ENCODE peak calls at places on chromosomes 3 and 15, in four cellular contexts. S, E, M and B are unnamed samples.

GRCh38 chr15:62783303-62783957 is 259.1 kb upstream of the TPM1 start:
- DNase-seq in S (no peak), E (no peak), M (no peak), B (no peak)

GRCh38 chr3:119950666-119951325 is 143.5 kb downstream of the GSK3B start:
- DNase-seq in E (no peak), M (no peak), S (no peak), B (no peak)

GRCh38 chr3:191254098-191254873 is 55.2 kb downstream of the OSTN start:
- DNase-seq in E (no peak), M (no peak), S (no peak), B (no peak)

GRCh38 chr15:67607959-67608605 is 65.6 kb downstream of the MAP2K5 start:
- DNase-seq in S (no peak), E (peak; percentile 71), M (no peak), B (no peak)

GRCh38 chr15:63487076-63487757 is 17.2 kb upstream of the USP3 start:
- DNase-seq in E (peak; percentile 98), M (peak; percentile 92), S (peak; percentile 95), B (peak; percentile 71)

GRCh38 chr3:55296781-55297180 is 190.3 kb downstream of the WNT5A start:
- DNase-seq in S (no peak), M (no peak), E (no peak), B (no peak)

GRCh38 chr3:150599611-150600297 is 3.4 kb upstream of the SELENOT start:
- DNase-seq in S (no peak), E (no peak), M (no peak), B (no peak)

GRCh38 chr3:154290187-154290586 is 34.1 kb downstream of the DHX36 start:
- DNase-seq in S (no peak), E (no peak), M (no peak), B (no peak)

GRCh38 chr3:42705962-42706585 is 3.5 kb upstream of the HHATL start:
- DNase-seq in S (no peak), E (no peak), M (no peak), B (no peak)

GRCh38 chr3:127805026-127805753 is 17.1 kb downstream of the MGLL start:
- DNase-seq in S (no peak), M (no peak), E (no peak), B (no peak)

GRCh38 chr3:160860346-160860745 is 104.3 kb downstream of the PPM1L start:
- DNase-seq in E (no peak), S (no peak), M (no peak), B (no peak)

GRCh38 chr3:40800343-40800742 is 275.6 kb downstream of the ZNF621 start:
- DNase-seq in M (no peak), S (no peak), E (no peak), B (no peak)

GRCh38 chr15:68469162-68470048 is 37.4 kb upstream of the ITGA11 start:
- DNase-seq in M (no peak), S (no peak), E (no peak), B (no peak)

GRCh38 chr15:82533801-82534200 is 6.5 kb downstream of the RPS17 start:
- DNase-seq in E (no peak), S (no peak), M (no peak), B (no peak)

GRCh38 chr3:148101061-148101460 is 596.6 kb upstream of the AGTR1 start:
- DNase-seq in M (no peak), S (no peak), E (no peak), B (no peak)

GRCh38 chr3:75985432-75985831 is 200.1 kb upstream of the ZNF717 start:
- DNase-seq in E (no peak), M (no peak), S (no peak), B (no peak)

GRCh38 chr15:68797589-68798377 is 22.9 kb downstream of the ANP32A start:
- DNase-seq in M (no peak), E (no peak), S (no peak), B (no peak)

GRCh38 chr3:101179637-101180036 is 140.7 kb downstream of the IMPG2 start:
- DNase-seq in M (no peak), E (no peak), S (no peak), B (no peak)

GRCh38 chr15:69045810-69046209 is 31.3 kb downstream of the NOX5 start:
- DNase-seq in M (no peak), E (no peak), S (no peak), B (no peak)

GRCh38 chr3:64983583-64984359 is 296.0 kb upstream of the ADAMTS9 start:
- DNase-seq in E (no peak), S (no peak), M (no peak), B (no peak)

GRCh38 chr15:90681480-90681879 is 35.7 kb upstream of the BLM start:
- DNase-seq in M (no peak), S (no peak), E (no peak), B (no peak)

GRCh38 chr15:77608774-77609173 is 23.9 kb downstream of the LINGO1 start:
- DNase-seq in S (no peak), M (no peak), E (no peak), B (no peak)

GRCh38 chr15:94607176-94607654 is 375.9 kb downstream of the MCTP2 start:
- DNase-seq in E (no peak), S (no peak), M (no peak), B (no peak)

GRCh38 chr3:188184649-188185048 is 30.7 kb downstream of the LPP start:
- DNase-seq in S (no peak), M (no peak), E (no peak), B (no peak)

GRCh38 chr3:150469931-150470740 is 62.0 kb downstream of the TSC22D2 start:
- DNase-seq in S (no peak), M (no peak), E (peak; percentile 51), B (no peak)

GRCh38 chr3:155230382-155230781 is 63.1 kb downstream of the STRIT1 start:
- DNase-seq in M (no peak), S (no peak), E (no peak), B (no peak)

GRCh38 chr3:46669191-46669999 is 24.1 kb downstream of the ALS2CL start:
- DNase-seq in E (no peak), M (no peak), S (peak; percentile 10), B (no peak)

GRCh38 chr3:89572261-89572660 is 464.8 kb downstream of the EPHA3 start:
- DNase-seq in S (no peak), M (no peak), E (no peak), B (no peak)

GRCh38 chr15:50077655-50078054 is 41.4 kb downstream of the ATP8B4 start:
- DNase-seq in M (no peak), E (no peak), S (no peak), B (no peak)

GRCh38 chr3:116517308-116517707 is 72.0 kb upstream of the LSAMP start:
- DNase-seq in E (no peak), S (no peak), M (no peak), B (no peak)

GRCh38 chr3:172766241-172766640 is 15.7 kb downstream of the ECT2 start:
- DNase-seq in M (no peak), S (no peak), E (no peak), B (no peak)
- H3K27ac ChIP-seq in M (no peak overlapping the region), S (no peak overlapping the region), E (no peak overlapping the region), B (no peak overlapping the region)

DNA sequence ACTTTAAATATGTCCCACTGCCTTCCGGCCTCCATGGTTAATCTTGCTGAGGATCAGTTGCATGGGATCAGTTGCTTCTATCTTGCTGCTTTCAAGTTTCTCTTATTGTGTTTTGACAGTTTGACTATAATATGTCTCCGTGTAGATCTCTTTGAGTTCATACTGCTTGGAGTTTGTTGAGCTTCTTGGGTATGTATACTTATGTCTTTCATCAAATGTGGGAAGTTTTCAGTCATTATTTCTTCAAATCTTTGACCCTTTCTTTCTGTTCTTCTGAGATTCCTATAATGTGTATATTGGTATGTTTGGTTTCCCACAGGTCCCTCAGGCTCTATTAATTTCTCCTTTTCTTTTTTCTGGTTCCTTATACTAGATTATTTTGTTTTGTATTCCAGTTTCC is 30.8 kb downstream of the PCCB start:
- DNase-seq in M (no peak), S (no peak), E (no peak), B (no peak)
- H3K36me3 ChIP-seq in M (no peaks in the 10 kb centered on the region), S (peaks cover 58% of the 10 kb centered on the region), E (peaks cover 5% of the 10 kb centered on the region), B (peaks cover 36% of the 10 kb centered on the region)

GRCh38 chr15:75204340-75205063 is 2.8 kb downstream of the C15orf39 start:
- DNase-seq in S (peak; percentile 92), E (peak; percentile 96), M (peak; percentile 85), B (peak; percentile 77)

GRCh38 chr15:75201609-75202250 is at the start of gene C15orf39:
- DNase-seq in M (peak; percentile 72), S (peak; percentile 76), E (peak; percentile 71), B (peak; percentile 59)

GRCh38 chr15:75202251-75203016 is 752 bp downstream of the C15orf39 start:
- DNase-seq in E (peak; percentile 83), M (peak; percentile 87), S (peak; percentile 85), B (peak; percentile 76)

GRCh38 chr15:75203908-75204263 is 2.2 kb downstream of the C15orf39 start:
- DNase-seq in M (no peak), E (no peak), S (no peak), B (no peak)

DNA sequence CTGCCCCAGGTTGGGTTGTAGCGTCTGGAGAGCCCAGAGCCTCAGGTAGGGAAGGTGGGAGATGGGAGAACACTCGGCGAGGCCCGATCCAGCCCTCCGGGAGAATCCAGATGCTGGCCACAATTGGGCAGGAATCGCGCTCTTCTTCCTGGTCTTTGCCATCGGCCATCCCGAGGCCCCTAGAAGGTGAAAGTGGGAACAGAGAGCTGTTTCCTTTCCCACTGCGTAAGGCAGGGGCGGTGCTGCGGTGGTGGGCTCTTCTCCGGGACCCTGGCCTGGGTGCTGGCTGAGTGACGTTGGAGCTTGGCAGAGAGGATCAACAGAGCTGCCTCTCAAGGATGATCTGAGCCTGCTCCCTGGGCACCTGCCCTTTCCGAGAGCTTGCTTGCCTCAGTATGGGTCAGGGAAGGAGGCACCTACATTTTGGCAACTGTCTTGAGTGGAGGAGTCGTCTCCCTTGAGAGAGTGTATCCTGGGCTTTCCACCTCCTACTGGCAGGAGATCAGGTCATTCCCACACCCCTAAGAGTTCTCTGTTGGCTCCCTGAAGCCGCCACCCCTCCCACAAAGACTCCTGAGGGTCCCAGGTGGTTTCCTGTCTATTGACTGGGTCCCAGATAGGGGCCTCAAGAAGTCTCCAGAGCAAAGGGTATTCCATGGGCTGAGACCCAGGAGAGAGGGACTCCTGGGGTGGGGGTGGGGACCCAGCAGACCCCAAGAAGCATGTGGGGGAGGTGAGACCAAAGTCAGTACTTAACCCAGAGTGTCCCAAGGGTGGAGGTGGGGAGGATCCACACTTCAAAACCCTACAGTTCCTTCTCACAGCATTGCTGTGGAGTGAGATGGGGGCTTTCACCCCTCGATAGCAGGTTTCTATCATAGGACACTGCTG is 1.6 kb downstream of the C15orf39 start:
- DNase-seq in S (no peak), M (no peak), E (peak; percentile 42), B (no peak)
- H3K27ac ChIP-seq in S (peak overlapping the region; percentile 98), M (peak overlapping the region; percentile 85), E (peak overlapping the region; percentile 84), B (peak overlapping the region; percentile 87)

GRCh38 chr3:167705840-167706239 is 28.9 kb downstream of the PDCD10 start:
- DNase-seq in M (no peak), S (no peak), E (no peak), B (no peak)

GRCh38 chr3:167710552-167710951 is 24.1 kb downstream of the PDCD10 start:
- DNase-seq in E (no peak), S (no peak), M (no peak), B (no peak)

GRCh38 chr3:167712445-167712844 is 22.2 kb downstream of the PDCD10 start:
- DNase-seq in E (no peak), M (no peak), S (no peak), B (no peak)

GRCh38 chr3:167711439-167711838 is 23.3 kb downstream of the PDCD10 start:
- DNase-seq in S (no peak), E (no peak), M (no peak), B (no peak)

DNA sequence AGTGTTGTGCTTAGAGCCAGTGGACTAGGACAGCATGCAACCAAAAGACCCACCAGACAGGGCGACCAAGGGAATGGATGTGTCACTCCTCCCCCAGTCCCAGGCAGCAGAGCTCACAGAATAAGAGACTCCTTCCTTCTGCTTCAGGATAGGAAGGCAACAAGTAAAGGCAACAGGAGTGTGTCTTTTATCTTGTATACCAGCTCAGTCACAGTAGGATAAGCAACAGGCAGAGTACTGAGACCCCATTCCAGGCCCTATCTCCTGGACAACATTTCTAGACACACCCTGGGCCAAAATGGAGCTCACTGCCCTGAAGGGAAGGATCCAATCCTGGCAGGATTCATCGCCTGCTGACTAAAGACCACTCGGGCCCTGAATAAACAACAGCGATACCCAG is 25.0 kb downstream of the PDCD10 start:
- DNase-seq in E (no peak), S (no peak), M (no peak), B (no peak)
- H3K36me3 ChIP-seq in E (no peaks in the 10 kb centered on the region), S (peaks cover 39% of the 10 kb centered on the region), M (peaks cover 9% of the 10 kb centered on the region), B (peaks cover 27% of the 10 kb centered on the region)